ENCODE peak calls at places on chromosomes 4 and X, in ten cellular contexts. F, W, J, Y, G, T, O, M, B and Q are unnamed samples.

GRCh38 chr4:165440415-165440882 is 61.6 kb downstream of the CPE start:
- DNase-seq in F (no peak), W (peak; percentile 87), J (no peak), Y (no peak), G (peak; percentile 65), T (no peak), O (no peak), M (peak; percentile 85), B (no peak), Q (no peak)

GRCh38 chr4:57093816-57094481 is 16.2 kb downstream of the IGFBP7 start:
- DNase-seq in F (no peak), W (no peak), J (no peak), Y (no peak), G (no peak), T (no peak), O (no peak), M (no peak), B (no peak), Q (no peak)

GRCh38 chrX:68919707-68920106 is 90.9 kb downstream of the EFNB1 start:
- DNase-seq in F (no peak), W (no peak), J (no peak), Y (no peak), G (no peak), T (no peak), O (no peak), M (no peak), B (no peak), Q (no peak)

GRCh38 chr4:144647095-144647959 is 1.4 kb downstream of the HHIP start:
- DNase-seq in F (peak; percentile 34), W (no peak), J (peak; percentile 12), Y (no peak), G (peak; percentile 19), T (peak; percentile 8), O (no peak), M (peak; percentile 8), B (peak; percentile 30), Q (no peak)

GRCh38 chr4:142719854-142720541 is 126.1 kb downstream of the INPP4B start:
- DNase-seq in F (no peak), W (no peak), J (no peak), Y (no peak), G (peak; percentile 57), T (no peak), O (no peak), M (peak; percentile 9), B (peak; percentile 25), Q (no peak)

GRCh38 chr4:7029212-7029611 is 14.0 kb upstream of the TADA2B start:
- DNase-seq in F (no peak), W (no peak), J (no peak), Y (no peak), G (no peak), T (no peak), O (no peak), M (no peak), B (no peak), Q (no peak)

GRCh38 chrX:20527458-20528099 is 260.9 kb upstream of the RPS6KA3 start:
- DNase-seq in F (no peak), W (no peak), J (no peak), Y (no peak), G (peak; percentile 57), T (no peak), O (no peak), M (peak; percentile 40), B (no peak), Q (no peak)

GRCh38 chrX:13689519-13690211 is 737 bp downstream of the RAB9A start:
- DNase-seq in F (no peak), W (no peak), J (no peak), Y (no peak), G (peak; percentile 59), T (no peak), O (no peak), M (peak; percentile 47), B (no peak), Q (no peak)

GRCh38 chrX:107565916-107566602 is 62.3 kb upstream of the PRPS1 start:
- DNase-seq in F (no peak), W (peak; percentile 83), J (no peak), Y (no peak), G (peak; percentile 63), T (no peak), O (peak; percentile 54), M (peak; percentile 79), B (no peak), Q (no peak)

GRCh38 chr4:77911842-77912450 is 49.3 kb downstream of the MRPL1 start:
- DNase-seq in F (no peak), W (no peak), J (no peak), Y (no peak), G (peak; percentile 17), T (no peak), O (no peak), M (no peak), B (no peak), Q (no peak)

GRCh38 chr4:5465956-5466355 is 242.4 kb downstream of the EVC2 start:
- DNase-seq in F (no peak), W (peak; percentile 34), J (no peak), Y (no peak), G (no peak), T (no peak), O (no peak), M (no peak), B (no peak), Q (no peak)